ENCODE peak calls at places on chromosomes 13 and 19, in nine cellular contexts. X is thoracic aorta, P is Panc1, Z is lung, F is left ventricle myocardium inferior, N is breast epithelium, G is SJCRH30, E is OCI-LY7, K is Peyer's patch. H is an unnamed sample.

GRCh38 chr19:38039966-38040365 is 133.0 kb downstream of the SIPA1L3 start:
- DNase-seq in X (no peak), P (peak; percentile 42), Z (no peak), G (no peak), K (no peak), N (no peak), E (no peak), F (no peak), H (no peak)

GRCh38 chr19:43148233-43148632 is 38.1 kb downstream of the PSG5 start:
- DNase-seq in K (no peak), G (no peak), P (no peak), Z (no peak), F (no peak), N (no peak), E (no peak), X (no peak), H (no peak)

GRCh38 chr19:13598098-13598497 is 91.8 kb upstream of the CACNA1A start:
- DNase-seq in K (no peak), G (no peak), E (no peak), Z (no peak), X (no peak), N (no peak), F (no peak), P (no peak), H (no peak)

GRCh38 chr13:98930014-98930625 is 47.7 kb downstream of the DOCK9 start:
- DNase-seq in E (no peak), F (no peak), K (no peak), Z (no peak), P (no peak), X (no peak), G (peak; percentile 99), N (no peak), H (no peak)

GRCh38 chr13:36395280-36395679 is 37.0 kb upstream of the CCNA1 start:
- DNase-seq in F (no peak), Z (no peak), N (no peak), G (peak; percentile 39), X (no peak), K (no peak), P (no peak), E (no peak), H (no peak)

GRCh38 chr13:76879211-76879875 is 6.9 kb downstream of the KCTD12 start:
- DNase-seq in X (peak; percentile 47), E (no peak), F (peak; percentile 66), Z (peak; percentile 69), P (no peak), K (peak; percentile 58), N (no peak), G (no peak), H (peak; percentile 84)

GRCh38 chr13:45356966-45357689 is 16.1 kb upstream of the TPT1 start:
- DNase-seq in G (no peak), P (no peak), E (no peak), F (no peak), N (no peak), K (no peak), X (no peak), Z (no peak), H (no peak)

GRCh38 chr19:33067121-33067520 is 2.4 kb upstream of the RHPN2 start:
- DNase-seq in E (no peak), F (no peak), K (no peak), G (peak; percentile 23), X (no peak), N (no peak), Z (no peak), P (no peak), H (no peak)

GRCh38 chr13:101706651-101707050 is 254.2 kb downstream of the ITGBL1 start:
- DNase-seq in X (no peak), P (no peak), G (peak; percentile 68), E (no peak), N (no peak), F (no peak), Z (peak; percentile 36), K (no peak), H (no peak)

GRCh38 chr13:96900992-96901391 is 93.3 kb downstream of the OXGR1 start:
- DNase-seq in P (no peak), F (no peak), E (no peak), Z (no peak), X (no peak), K (no peak), N (no peak), G (no peak), H (no peak)

GRCh38 chr13:96899946-96900345 is 94.3 kb downstream of the OXGR1 start:
- DNase-seq in K (no peak), P (no peak), G (no peak), Z (no peak), X (no peak), N (no peak), E (no peak), F (no peak), H (no peak)

GRCh38 chr13:96903085-96903484 is 91.2 kb downstream of the OXGR1 start:
- DNase-seq in X (no peak), Z (no peak), E (no peak), P (no peak), N (no peak), K (no peak), F (no peak), G (no peak), H (no peak)

GRCh38 chr13:96898212-96898611 is 96.1 kb downstream of the OXGR1 start:
- DNase-seq in X (no peak), F (no peak), N (no peak), G (peak; percentile 26), P (no peak), K (no peak), Z (no peak), E (no peak), H (no peak)

GRCh38 chr13:96898855-96899254 is 95.4 kb downstream of the OXGR1 start:
- DNase-seq in P (no peak), F (no peak), N (no peak), X (no peak), E (no peak), Z (no peak), K (no peak), G (peak; percentile 18), H (no peak)
- H3K4me3 ChIP-seq in P (no peak overlapping the region), F (peak overlapping the region; percentile 12), N (no peak overlapping the region), X (peak overlapping the region; percentile 32), E (no peak overlapping the region), Z (no peak overlapping the region), K (no peak overlapping the region), G (no peak overlapping the region), H (no peak overlapping the region)

GRCh38 chr19:4502282-4503223 is 15.7 kb downstream of the PLIN4 start:
- DNase-seq in F (no peak), G (no peak), P (no peak), K (no peak), N (no peak), Z (no peak), X (no peak), E (no peak), H (no peak)

GRCh38 chr19:4505570-4506448 is 12.5 kb downstream of the PLIN4 start:
- DNase-seq in N (no peak), F (no peak), Z (no peak), E (no peak), P (no peak), G (no peak), X (no peak), K (no peak), H (no peak)

GRCh38 chr19:4503224-4504170 is 14.8 kb downstream of the PLIN4 start:
- DNase-seq in P (no peak), G (peak; percentile 84), K (no peak), Z (no peak), X (no peak), E (no peak), F (no peak), N (no peak), H (no peak)

GRCh38 chr19:4504874-4505569 is 13.3 kb downstream of the PLIN4 start:
- DNase-seq in P (no peak), K (no peak), N (no peak), E (no peak), X (no peak), G (no peak), Z (no peak), F (no peak), H (no peak)

GRCh38 chr19:4504297-4504701 is 14.0 kb downstream of the PLIN4 start:
- DNase-seq in P (no peak), X (no peak), F (no peak), Z (no peak), N (no peak), K (no peak), G (no peak), E (no peak), H (no peak)
- H3K36me3 ChIP-seq in P (no peaks in the 10 kb centered on the region), X (peaks cover 11% of the 10 kb centered on the region), F (peaks cover 86% of the 10 kb centered on the region), Z (peaks cover 53% of the 10 kb centered on the region), N (no peaks in the 10 kb centered on the region), K (no peaks in the 10 kb centered on the region), G (no peaks in the 10 kb centered on the region), E (peaks cover 14% of the 10 kb centered on the region), H (peaks cover 18% of the 10 kb centered on the region)

GRCh38 chr19:46650445-46650844 is 10.5 kb downstream of the DACT3 start:
- DNase-seq in F (no peak), E (no peak), N (no peak), G (no peak), K (no peak), P (no peak), X (no peak), Z (no peak), H (no peak)
- H3K4me1 ChIP-seq in F (no peaks in the 10 kb centered on the region), E (no peaks in the 10 kb centered on the region), N (no peaks in the 10 kb centered on the region), G (no peaks in the 10 kb centered on the region), K (no peaks in the 10 kb centered on the region), P (no peaks in the 10 kb centered on the region), X (peaks cover 27% of the 10 kb centered on the region), Z (no peaks in the 10 kb centered on the region), H (no peaks in the 10 kb centered on the region)

GRCh38 chr13:21074601-21075302 is 13.4 kb upstream of the LATS2 start:
- DNase-seq in Z (no peak), G (no peak), E (no peak), N (no peak), F (peak; percentile 49), X (no peak), K (no peak), P (no peak), H (no peak)
- H3K4me3 ChIP-seq in Z (no peak overlapping the region), G (no peak overlapping the region), E (no peak overlapping the region), N (peak overlapping the region; percentile 52), F (peak overlapping the region; percentile 74), X (peak overlapping the region; percentile 87), K (no peak overlapping the region), P (peak overlapping the region; percentile 63), H (peak overlapping the region; percentile 54)